ENCODE peak calls at places on chromosomes 3 and 15, in four cellular contexts. J, A, X and B are unnamed samples.

GRCh38 chr3:182668974-182669373 is 124.3 kb upstream of the ATP11B start:
- DNase-seq in A (no peak), J (no peak), X (no peak), B (no peak)

GRCh38 chr3:38473229-38473628 is 19.5 kb downstream of the ACVR2B start:
- DNase-seq in J (peak; percentile 11), A (no peak), X (no peak), B (no peak)

GRCh38 chr3:127687228-127687737 is 14.5 kb downstream of the ABTB1 start:
- DNase-seq in X (no peak), A (no peak), J (no peak), B (no peak)

GRCh38 chr3:99808163-99808794 is 9.4 kb upstream of the CMSS1 start:
- DNase-seq in X (peak; percentile 55), A (no peak), J (peak; percentile 58), B (peak; percentile 63)

GRCh38 chr3:196969001-196969659 is 497 bp upstream of the PIGZ start:
- DNase-seq in A (no peak), J (peak; percentile 64), X (no peak), B (peak; percentile 28)

GRCh38 chr3:156480949-156481348 is 74.0 kb downstream of the SSR3 start:
- DNase-seq in A (no peak), J (no peak), X (no peak), B (no peak)

GRCh38 chr3:105997800-105998526 is 129.2 kb upstream of the CBLB start:
- DNase-seq in X (no peak), A (no peak), J (peak; percentile 28), B (no peak)

GRCh38 chr15:92143765-92144164 is 249.9 kb upstream of the ST8SIA2 start:
- DNase-seq in X (no peak), J (peak; percentile 20), A (no peak), B (no peak)

GRCh38 chr3:186151077-186151971 is 42.4 kb upstream of the ETV5 start:
- DNase-seq in X (no peak), A (peak; percentile 21), J (no peak), B (no peak)

GRCh38 chr15:60973637-60974415 is 255.3 kb downstream of the RORA start:
- DNase-seq in X (no peak), A (no peak), J (no peak), B (no peak)

GRCh38 chr3:173993299-173993698 is 595.8 kb downstream of the NLGN1 start:
- DNase-seq in X (peak; percentile 1), A (no peak), J (no peak), B (peak; percentile 20)

DNA sequence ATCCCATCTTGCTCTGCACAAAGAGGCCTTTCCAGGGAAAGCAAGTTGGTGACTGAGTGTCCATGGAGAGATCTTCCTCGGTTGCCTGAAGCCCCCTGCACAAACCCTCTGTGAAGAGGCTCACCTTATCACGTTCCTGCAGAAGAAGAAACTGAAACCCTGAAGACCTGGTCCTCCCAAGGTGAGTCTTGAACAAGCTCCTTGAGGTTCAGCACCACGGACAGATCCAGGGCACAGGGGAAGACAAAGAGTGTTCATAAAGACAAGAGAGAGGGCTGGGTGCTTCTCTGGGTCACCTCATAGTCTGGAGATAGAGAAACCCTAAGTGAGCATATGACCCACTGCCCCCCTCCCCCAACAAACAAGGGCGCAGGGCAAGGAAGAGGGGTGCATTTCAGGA is 21.7 kb upstream of the TBC1D21 start:
- DNase-seq in A (no peak), X (peak; percentile 25), J (peak; percentile 70), B (peak; percentile 56)
- TF ChIP-seq TARDBP in A (no peak), X (no peak), J (no peak), B (no peak)

GRCh38 chr3:47083786-47084185 is 80.1 kb downstream of the SETD2 start:
- DNase-seq in A (peak; percentile 21), J (no peak), X (no peak), B (no peak)
- TF ChIP-seq SP1 in A (no peak), J (no peak), X (no peak), B (no peak)

GRCh38 chr3:148083501-148084267 is 614.0 kb upstream of the AGTR1 start:
- DNase-seq in A (no peak), X (no peak), J (no peak), B (no peak)
- TF ChIP-seq TARDBP in A (no peak), X (no peak), J (no peak), B (no peak)

GRCh38 chr3:12590096-12590495 is 33.2 kb downstream of the MKRN2 start:
- DNase-seq in J (no peak), X (no peak), A (no peak), B (no peak)
- TF ChIP-seq SP1 in J (no peak), X (no peak), A (no peak), B (no peak)

DNA sequence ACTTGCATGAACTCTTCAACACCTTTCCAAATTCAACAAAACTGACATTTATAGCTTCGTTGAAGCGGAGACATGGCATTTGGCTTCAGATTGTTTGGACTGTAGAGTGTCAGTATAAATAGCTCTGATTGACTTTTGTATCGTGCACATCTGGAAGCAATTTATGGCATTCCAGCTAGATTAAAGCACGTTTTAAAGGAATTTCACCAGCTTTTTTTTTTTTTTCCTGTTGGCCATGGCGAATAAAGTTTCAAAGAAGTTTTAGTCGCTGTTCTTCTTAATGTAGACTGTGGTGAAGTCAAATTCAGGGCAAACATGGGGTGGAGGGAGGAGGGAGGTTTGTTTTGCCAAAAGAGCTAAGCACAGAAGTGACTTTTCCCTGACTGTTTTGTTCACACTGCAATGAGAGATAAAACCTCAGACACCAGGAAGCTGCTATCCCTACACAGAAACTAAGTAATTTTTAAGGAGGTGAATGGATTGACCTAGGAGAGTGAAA is 391.0 kb upstream of the RARB start:
- DNase-seq in A (no peak), J (no peak), X (no peak), B (no peak)
- TF ChIP-seq TARDBP in A (no peak), J (no peak), X (no peak), B (no peak)

GRCh38 chr3:165885558-165886270 is 48.5 kb upstream of the BCHE start:
- DNase-seq in A (no peak), J (no peak), X (no peak), B (no peak)

GRCh38 chr3:165884518-165884917 is 47.3 kb upstream of the BCHE start:
- DNase-seq in J (no peak), A (no peak), X (no peak), B (no peak)

GRCh38 chr3:165883126-165883525 is 45.9 kb upstream of the BCHE start:
- DNase-seq in J (no peak), A (no peak), X (no peak), B (no peak)

DNA sequence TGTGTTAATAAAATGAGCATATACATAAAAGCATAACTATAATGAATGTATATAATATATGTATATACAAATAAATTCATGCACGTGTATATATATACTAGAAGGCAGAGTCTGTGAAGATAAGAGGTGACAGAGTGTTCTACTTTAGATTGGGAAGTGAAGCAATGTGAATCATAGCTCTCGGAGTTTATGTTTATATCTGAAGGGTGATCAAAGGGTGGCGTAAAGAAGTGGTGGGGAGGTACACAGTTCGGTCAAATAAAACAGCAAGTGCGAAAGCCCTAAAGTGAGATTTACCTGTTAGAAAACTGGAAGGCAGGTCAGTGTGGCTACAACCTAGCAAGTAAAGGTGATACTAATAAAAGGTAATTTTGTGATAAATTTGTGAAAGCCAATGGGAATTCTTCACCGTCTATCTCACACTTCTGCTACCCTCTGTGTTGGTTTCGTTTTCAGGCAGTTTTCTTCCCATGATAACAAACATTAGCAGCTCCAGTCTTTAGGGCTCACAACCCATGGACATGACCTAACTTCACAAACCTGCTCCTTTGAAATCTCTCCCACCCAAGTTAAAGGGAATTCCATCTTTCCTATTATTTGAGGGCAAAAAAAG is 46.7 kb upstream of the BCHE start:
- DNase-seq in X (no peak), J (no peak), A (no peak), B (peak; percentile 7)
- TF ChIP-seq SP1 in X (no peak), J (no peak), A (no peak), B (no peak)

DNA sequence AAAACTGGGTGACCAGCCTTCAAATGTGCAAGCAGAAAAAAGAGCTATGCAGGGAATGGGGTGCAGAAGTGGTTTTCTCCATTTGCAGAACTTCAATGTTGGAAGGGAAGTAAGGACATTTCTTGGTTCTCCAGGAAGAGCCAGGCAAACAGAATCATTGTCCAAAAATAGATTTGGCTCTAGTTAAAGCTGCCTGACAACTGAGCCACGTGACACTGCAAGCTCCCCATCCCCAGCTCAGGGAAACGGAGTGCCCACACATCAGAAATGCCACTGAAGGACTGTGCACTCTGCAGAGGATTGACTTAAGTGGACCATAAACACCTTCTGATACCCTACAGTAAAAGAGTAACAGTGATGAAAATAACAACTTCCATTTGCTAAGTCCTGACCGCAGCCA is 195.6 kb upstream of the NSMCE3 start:
- DNase-seq in A (no peak), J (no peak), X (no peak), B (no peak)
- TF ChIP-seq TARDBP in A (no peak), J (no peak), X (no peak), B (no peak)

GRCh38 chr3:112003321-112004080 is 4.8 kb downstream of the TAGLN3 start:
- DNase-seq in J (no peak), A (no peak), X (no peak), B (no peak)

GRCh38 chr3:112001516-112001915 is 2.8 kb downstream of the TAGLN3 start:
- DNase-seq in X (no peak), J (no peak), A (no peak), B (no peak)

GRCh38 chr3:112000971-112001370 is 2.2 kb downstream of the TAGLN3 start:
- DNase-seq in X (no peak), A (no peak), J (no peak), B (no peak)

GRCh38 chr3:112004187-112004586 is 5.5 kb downstream of the TAGLN3 start:
- DNase-seq in A (no peak), J (no peak), X (no peak), B (no peak)

GRCh38 chr3:112002458-112002971 is 3.8 kb downstream of the TAGLN3 start:
- DNase-seq in J (peak; percentile 16), X (no peak), A (no peak), B (no peak)
- TF ChIP-seq SP1 in J (no peak), X (no peak), A (no peak), B (no peak)

GRCh38 chr3:158847885-158848284 is 46.0 kb downstream of the MFSD1 start:
- DNase-seq in A (no peak), X (no peak), J (no peak), B (no peak)

GRCh38 chr3:158847466-158847849 is 45.6 kb downstream of the MFSD1 start:
- DNase-seq in A (no peak), X (no peak), J (no peak), B (no peak)

GRCh38 chr3:158846803-158847465 is 45.1 kb downstream of the MFSD1 start:
- DNase-seq in A (peak; percentile 15), J (no peak), X (no peak), B (no peak)

GRCh38 chr3:158842946-158843345 is 41.1 kb downstream of the MFSD1 start:
- DNase-seq in X (no peak), J (no peak), A (no peak), B (no peak)

GRCh38 chr3:158845748-158846350 is 44.0 kb downstream of the MFSD1 start:
- DNase-seq in A (no peak), J (peak; percentile 64), X (peak; percentile 41), B (peak; percentile 67)
- TF ChIP-seq TARDBP in A (no peak), J (no peak), X (no peak), B (no peak)